ENCODE peak calls at places on chromosomes 4 and X, in six cellular contexts. One of them, this sample, is unnamed.
A peak's percentile ranks its signal among the peaks of the same experiment; 100 is the strongest.

GRCh38 chr4:114012749-114013148 is 33.3 kb upstream of the ARSJ start:
- DNase-seq in heart right ventricle: no peak
- DNase-seq in tibial nerve: no peak
- DNase-seq in MM.1S: no peak
- DNase-seq in HCT116: no peak
- DNase-seq in astrocyte: no peak
- DNase-seq in this sample: no peak

GRCh38 chr4:53734584-53735363 is 143.5 kb upstream of the LNX1 start:
- DNase-seq in tibial nerve: no peak
- DNase-seq in heart right ventricle: no peak
- DNase-seq in MM.1S: no peak
- DNase-seq in HCT116: no peak
- DNase-seq in astrocyte: peak; percentile 81
- DNase-seq in this sample: no peak

GRCh38 chr4:3529363-3529762 is 2.9 kb downstream of the LRPAP1 start:
- DNase-seq in MM.1S: no peak
- DNase-seq in astrocyte: no peak
- DNase-seq in tibial nerve: peak; percentile 28
- DNase-seq in HCT116: no peak
- DNase-seq in heart right ventricle: no peak
- DNase-seq in this sample: no peak

GRCh38 chr4:15006416-15007024 is 4.2 kb downstream of the CPEB2 start:
- DNase-seq in astrocyte: peak; percentile 10
- DNase-seq in heart right ventricle: no peak
- DNase-seq in tibial nerve: no peak
- DNase-seq in MM.1S: peak; percentile 33
- DNase-seq in HCT116: no peak
- DNase-seq in this sample: no peak

GRCh38 chr4:145177906-145178538 is 2.4 kb downstream of the OTUD4 start:
- DNase-seq in MM.1S: no peak
- DNase-seq in HCT116: no peak
- DNase-seq in heart right ventricle: no peak
- DNase-seq in tibial nerve: peak; percentile 13
- DNase-seq in astrocyte: peak; percentile 27
- DNase-seq in this sample: no peak

GRCh38 chr4:7282786-7283185 is 90.4 kb downstream of the SORCS2 start:
- DNase-seq in heart right ventricle: no peak
- DNase-seq in astrocyte: no peak
- DNase-seq in HCT116: no peak
- DNase-seq in tibial nerve: no peak
- DNase-seq in MM.1S: no peak
- DNase-seq in this sample: no peak

GRCh38 chr4:146159384-146160058 is 16.0 kb upstream of the LSM6 start:
- DNase-seq in heart right ventricle: no peak
- DNase-seq in astrocyte: no peak
- DNase-seq in tibial nerve: no peak
- DNase-seq in HCT116: no peak
- DNase-seq in MM.1S: no peak
- DNase-seq in this sample: no peak

GRCh38 chr4:106993846-106994245 is 42.3 kb downstream of the DKK2 start:
- DNase-seq in astrocyte: peak; percentile 39
- DNase-seq in heart right ventricle: no peak
- DNase-seq in HCT116: no peak
- DNase-seq in MM.1S: no peak
- DNase-seq in tibial nerve: no peak
- DNase-seq in this sample: no peak

GRCh38 chr4:155569960-155570515 is 96.6 kb upstream of the GUCY1A1 start:
- DNase-seq in heart right ventricle: no peak
- DNase-seq in MM.1S: no peak
- DNase-seq in HCT116: no peak
- DNase-seq in astrocyte: peak; percentile 73
- DNase-seq in tibial nerve: no peak
- DNase-seq in this sample: no peak

GRCh38 chrX:69615779-69616519 is at the start of gene EDA:
- DNase-seq in HCT116: peak; percentile 61
- DNase-seq in heart right ventricle: peak; percentile 88
- DNase-seq in MM.1S: peak; percentile 86
- DNase-seq in tibial nerve: peak; percentile 38
- DNase-seq in astrocyte: peak; percentile 4
- DNase-seq in this sample: peak; percentile 40

GRCh38 chrX:24371391-24371972 is 11.0 kb downstream of the SUPT20HL1 start:
- DNase-seq in HCT116: peak; percentile 44
- DNase-seq in MM.1S: peak; percentile 52
- DNase-seq in tibial nerve: peak; percentile 76
- DNase-seq in heart right ventricle: no peak
- DNase-seq in astrocyte: peak; percentile 30
- DNase-seq in this sample: peak; percentile 34

GRCh38 chr4:18882468-18882867 is 860.9 kb upstream of the LCORL start:
- DNase-seq in HCT116: peak; percentile 29
- DNase-seq in heart right ventricle: no peak
- DNase-seq in MM.1S: no peak
- DNase-seq in astrocyte: peak; percentile 91
- DNase-seq in tibial nerve: no peak
- DNase-seq in this sample: no peak

GRCh38 chr4:154082760-154083530 is 294.1 kb upstream of the SFRP2 start:
- DNase-seq in heart right ventricle: no peak
- DNase-seq in tibial nerve: no peak
- DNase-seq in MM.1S: no peak
- DNase-seq in astrocyte: peak; percentile 66
- DNase-seq in HCT116: no peak
- DNase-seq in this sample: no peak

GRCh38 chr4:13640149-13640671 is 12.7 kb upstream of the BOD1L1 start:
- DNase-seq in tibial nerve: no peak
- DNase-seq in HCT116: no peak
- DNase-seq in MM.1S: no peak
- DNase-seq in astrocyte: peak; percentile 72
- DNase-seq in heart right ventricle: no peak
- DNase-seq in this sample: no peak

GRCh38 chr4:64822405-64822804 is 413.2 kb upstream of the TECRL start:
- DNase-seq in astrocyte: no peak
- DNase-seq in tibial nerve: no peak
- DNase-seq in MM.1S: no peak
- DNase-seq in heart right ventricle: no peak
- DNase-seq in HCT116: no peak
- DNase-seq in this sample: no peak

GRCh38 chrX:12974797-12975669 is at the start of gene TMSB4X:
- DNase-seq in astrocyte: peak; percentile 59
- DNase-seq in MM.1S: peak; percentile 71
- DNase-seq in tibial nerve: peak; percentile 77
- DNase-seq in heart right ventricle: peak; percentile 83
- DNase-seq in HCT116: no peak
- DNase-seq in this sample: peak; percentile 88

GRCh38 chr4:1154523-1155182 is 17.7 kb downstream of the SPON2 start:
- DNase-seq in HCT116: no peak
- DNase-seq in astrocyte: peak; percentile 24
- DNase-seq in tibial nerve: no peak
- DNase-seq in heart right ventricle: no peak
- DNase-seq in MM.1S: no peak
- DNase-seq in this sample: no peak

GRCh38 chr4:119106036-119107000 is 29.3 kb upstream of the MYOZ2 start:
- DNase-seq in astrocyte: no peak
- DNase-seq in heart right ventricle: no peak
- DNase-seq in tibial nerve: no peak
- DNase-seq in MM.1S: no peak
- DNase-seq in HCT116: no peak
- DNase-seq in this sample: no peak

GRCh38 chr4:88162636-88163035 is 4.2 kb upstream of the ABCG2 start:
- DNase-seq in HCT116: no peak
- DNase-seq in heart right ventricle: no peak
- DNase-seq in tibial nerve: no peak
- DNase-seq in astrocyte: no peak
- DNase-seq in MM.1S: no peak
- DNase-seq in this sample: no peak

GRCh38 chrX:105120460-105120859 is 100.0 kb downstream of the TEX13A start:
- DNase-seq in HCT116: no peak
- DNase-seq in heart right ventricle: no peak
- DNase-seq in astrocyte: no peak
- DNase-seq in MM.1S: peak; percentile 29
- DNase-seq in tibial nerve: no peak
- DNase-seq in this sample: no peak

GRCh38 chr4:56118055-56118454 is 169.3 kb downstream of the CEP135 start:
- DNase-seq in heart right ventricle: no peak
- DNase-seq in HCT116: no peak
- DNase-seq in MM.1S: no peak
- DNase-seq in tibial nerve: no peak
- DNase-seq in astrocyte: no peak
- DNase-seq in this sample: no peak

GRCh38 chrX:2242980-2243379 is 257.8 kb downstream of the DHRSX start:
- DNase-seq in astrocyte: no peak
- DNase-seq in MM.1S: no peak
- DNase-seq in tibial nerve: no peak
- DNase-seq in heart right ventricle: no peak
- DNase-seq in HCT116: no peak
- DNase-seq in this sample: no peak

GRCh38 chr4:38902695-38903094 is 35.1 kb downstream of the FAM114A1 start:
- DNase-seq in astrocyte: no peak
- DNase-seq in MM.1S: peak; percentile 63
- DNase-seq in heart right ventricle: no peak
- DNase-seq in HCT116: no peak
- DNase-seq in tibial nerve: no peak
- DNase-seq in this sample: no peak

GRCh38 chr4:37132351-37132989 is 112.1 kb upstream of the NWD2 start:
- DNase-seq in HCT116: peak; percentile 6
- DNase-seq in heart right ventricle: no peak
- DNase-seq in astrocyte: no peak
- DNase-seq in MM.1S: no peak
- DNase-seq in tibial nerve: no peak
- DNase-seq in this sample: no peak

GRCh38 chrX:38102240-38102639 is 95.9 kb downstream of the SYTL5 start:
- DNase-seq in tibial nerve: no peak
- DNase-seq in heart right ventricle: no peak
- DNase-seq in HCT116: no peak
- DNase-seq in astrocyte: no peak
- DNase-seq in MM.1S: no peak
- DNase-seq in this sample: no peak

GRCh38 chr4:177242651-177243296 is 66.9 kb upstream of the NEIL3 start:
- DNase-seq in HCT116: no peak
- DNase-seq in tibial nerve: no peak
- DNase-seq in MM.1S: no peak
- DNase-seq in heart right ventricle: no peak
- DNase-seq in astrocyte: peak; percentile 26
- DNase-seq in this sample: no peak

GRCh38 chrX:45889471-45889870 is 655.8 kb downstream of the ZNF674 start:
- DNase-seq in astrocyte: peak; percentile 51
- DNase-seq in HCT116: no peak
- DNase-seq in MM.1S: no peak
- DNase-seq in tibial nerve: no peak
- DNase-seq in heart right ventricle: no peak
- DNase-seq in this sample: no peak

GRCh38 chrX:13167444-13168207 is 123.2 kb upstream of the FAM9C start:
- DNase-seq in tibial nerve: peak; percentile 37
- DNase-seq in MM.1S: no peak
- DNase-seq in astrocyte: peak; percentile 48
- DNase-seq in HCT116: no peak
- DNase-seq in heart right ventricle: no peak
- DNase-seq in this sample: no peak

GRCh38 chr4:121980643-121981042 is 28.8 kb upstream of the TRPC3 start:
- DNase-seq in astrocyte: no peak
- DNase-seq in MM.1S: no peak
- DNase-seq in heart right ventricle: no peak
- DNase-seq in HCT116: no peak
- DNase-seq in tibial nerve: no peak
- DNase-seq in this sample: no peak

GRCh38 chr4:87251104-87251503 is 30.7 kb upstream of the KLHL8 start:
- DNase-seq in MM.1S: no peak
- DNase-seq in heart right ventricle: peak; percentile 14
- DNase-seq in HCT116: no peak
- DNase-seq in tibial nerve: no peak
- DNase-seq in astrocyte: no peak
- DNase-seq in this sample: no peak

GRCh38 chr4:111303806-111304205 is 680.9 kb upstream of the PITX2 start:
- DNase-seq in astrocyte: no peak
- DNase-seq in tibial nerve: no peak
- DNase-seq in heart right ventricle: no peak
- DNase-seq in MM.1S: no peak
- DNase-seq in HCT116: no peak
- DNase-seq in this sample: no peak

GRCh38 chrX:137519459-137519858 is 46.5 kb upstream of the ZIC3 start:
- DNase-seq in astrocyte: no peak
- DNase-seq in MM.1S: no peak
- DNase-seq in HCT116: no peak
- DNase-seq in heart right ventricle: no peak
- DNase-seq in tibial nerve: no peak
- DNase-seq in this sample: no peak

GRCh38 chr4:6987566-6987920 is 55.6 kb upstream of the TADA2B start:
- DNase-seq in HCT116: no peak
- DNase-seq in tibial nerve: no peak
- DNase-seq in heart right ventricle: no peak
- DNase-seq in MM.1S: peak; percentile 39
- DNase-seq in astrocyte: peak; percentile 21
- DNase-seq in this sample: no peak

GRCh38 chr4:76012388-76012801 is 5.1 kb upstream of the CXCL9 start:
- DNase-seq in tibial nerve: no peak
- DNase-seq in MM.1S: no peak
- DNase-seq in astrocyte: peak; percentile 11
- DNase-seq in HCT116: no peak
- DNase-seq in heart right ventricle: no peak
- DNase-seq in this sample: no peak
- H3K27ac ChIP-seq in tibial nerve: no peak overlapping the region
- H3K27ac ChIP-seq in MM.1S: peak overlapping the region; percentile 0
- H3K27ac ChIP-seq in astrocyte: no peak overlapping the region
- H3K27ac ChIP-seq in HCT116: no peak overlapping the region
- H3K27ac ChIP-seq in heart right ventricle: peak overlapping the region; percentile 79
- H3K27ac ChIP-seq in this sample: no peak overlapping the region

GRCh38 chrX:95974885-95975284 is 709.8 kb upstream of the DIAPH2 start:
- DNase-seq in astrocyte: no peak
- DNase-seq in MM.1S: no peak
- DNase-seq in tibial nerve: no peak
- DNase-seq in heart right ventricle: no peak
- DNase-seq in HCT116: no peak
- DNase-seq in this sample: no peak
- TF ChIP-seq CTCF in astrocyte: no peak
- TF ChIP-seq CTCF in MM.1S: no peak
- TF ChIP-seq CTCF in tibial nerve: no peak
- TF ChIP-seq CTCF in heart right ventricle: no peak
- TF ChIP-seq CTCF in HCT116: no peak
- TF ChIP-seq CTCF in this sample: no peak

GRCh38 chr4:147735413-147736301 is 3.8 kb downstream of the ARHGAP10 start:
- DNase-seq in astrocyte: peak; percentile 35
- DNase-seq in MM.1S: peak; percentile 23
- DNase-seq in tibial nerve: no peak
- DNase-seq in heart right ventricle: no peak
- DNase-seq in HCT116: no peak
- DNase-seq in this sample: no peak
- H3K27ac ChIP-seq in astrocyte: peak overlapping the region; percentile 80
- H3K27ac ChIP-seq in MM.1S: peak overlapping the region; percentile 10
- H3K27ac ChIP-seq in tibial nerve: peak overlapping the region; percentile 8
- H3K27ac ChIP-seq in heart right ventricle: peak overlapping the region; percentile 86
- H3K27ac ChIP-seq in HCT116: no peak overlapping the region
- H3K27ac ChIP-seq in this sample: no peak overlapping the region

DNA sequence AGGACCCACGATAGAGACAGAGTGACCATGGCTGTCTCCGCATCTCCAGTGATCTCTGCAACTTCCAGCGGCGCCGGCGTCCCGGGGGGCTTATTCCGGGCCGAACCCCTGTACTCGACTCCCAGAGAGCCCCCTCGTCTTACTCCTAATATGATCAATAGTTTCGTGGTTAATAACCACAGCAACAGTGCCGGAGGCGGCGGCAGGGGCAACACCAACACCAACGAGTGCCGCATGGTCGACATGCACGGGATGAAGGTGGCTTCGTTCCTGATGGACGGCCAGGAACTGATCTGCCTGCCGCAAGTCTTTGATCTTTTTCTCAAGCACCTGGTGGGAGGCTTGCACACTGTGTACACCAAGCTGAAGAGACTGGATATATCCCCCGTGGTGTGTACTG is 343 bp downstream of the DACH2 start:
- DNase-seq in HCT116: no peak
- DNase-seq in tibial nerve: no peak
- DNase-seq in heart right ventricle: no peak
- DNase-seq in MM.1S: no peak
- DNase-seq in astrocyte: no peak
- DNase-seq in this sample: no peak
- TF ChIP-seq CTCF in HCT116: no peak
- TF ChIP-seq CTCF in tibial nerve: no peak
- TF ChIP-seq CTCF in heart right ventricle: no peak
- TF ChIP-seq CTCF in MM.1S: no peak
- TF ChIP-seq CTCF in astrocyte: no peak
- TF ChIP-seq CTCF in this sample: no peak